ENCODE peak calls at places on chromosomes 7 and 10, in nine cellular contexts. D, G, N, J, Y, B, M, C and H are unnamed samples. For H3K4me1 and H3K9me3, the result is how much of the 10 kb centered on the place peaks cover.

GRCh38 chr7:122136639-122137253 is 7.3 kb downstream of the AASS start:
- DNase-seq in D (peak), G (no peak), N (no peak), J (no peak), Y (no peak), B (no peak), M (no peak), C (no peak), H (no peak)

GRCh38 chr7:24587853-24588252 is 14.6 kb downstream of the PALS2 start:
- DNase-seq in D (peak), G (no peak), N (peak), J (no peak), Y (peak), B (peak), M (peak), C (no peak), H (peak)

GRCh38 chr7:22350466-22351328 is 6.3 kb downstream of the RAPGEF5 start:
- DNase-seq in D (peak), G (no peak), N (no peak), J (no peak), Y (peak), B (no peak), M (no peak), C (no peak), H (no peak)

GRCh38 chr7:117780832-117781231 is 92.4 kb downstream of the CTTNBP2 start:
- DNase-seq in D (peak), G (no peak), N (no peak), J (no peak), Y (no peak), B (no peak), M (no peak), C (no peak), H (no peak)

GRCh38 chr10:121080324-121080807 is 229.2 kb downstream of the WDR11 start:
- DNase-seq in D (peak), G (peak), N (no peak), J (peak), Y (peak), B (no peak), M (peak), C (peak), H (peak)

GRCh38 chr7:92158660-92159575 is 20.0 kb downstream of the LRRD1 start:
- DNase-seq in D (peak), G (no peak), N (no peak), J (no peak), Y (no peak), B (no peak), M (no peak), C (no peak), H (no peak)

GRCh38 chr7:22920664-22921063 is 93.3 kb downstream of the HYCC1 start:
- DNase-seq in D (no peak), G (no peak), N (no peak), J (no peak), Y (no peak), B (no peak), M (no peak), C (no peak), H (peak)

GRCh38 chr10:74032900-74033655 is 35.2 kb downstream of the VCL start:
- DNase-seq in D (no peak), G (no peak), N (no peak), J (no peak), Y (no peak), B (no peak), M (no peak), C (no peak), H (no peak)

GRCh38 chr7:137992042-137992737 is 9.7 kb downstream of the CREB3L2 start:
- DNase-seq in D (peak), G (no peak), N (no peak), J (no peak), Y (no peak), B (no peak), M (no peak), C (no peak), H (peak)

GRCh38 chr10:538895-539294 is 150.6 kb downstream of the DIP2C start:
- DNase-seq in D (peak), G (no peak), N (no peak), J (no peak), Y (no peak), B (no peak), M (no peak), C (no peak), H (no peak)

GRCh38 chr7:4702961-4703512 is 20.9 kb downstream of the FOXK1 start:
- DNase-seq in D (peak), G (no peak), N (no peak), J (peak), Y (peak), B (peak), M (no peak), C (no peak), H (no peak)

GRCh38 chr7:4699897-4700296 is 17.8 kb downstream of the FOXK1 start:
- DNase-seq in D (no peak), G (no peak), N (no peak), J (no peak), Y (no peak), B (no peak), M (no peak), C (no peak), H (no peak)

GRCh38 chr7:4700577-4701235 is 18.6 kb downstream of the FOXK1 start:
- DNase-seq in D (peak), G (no peak), N (no peak), J (no peak), Y (no peak), B (peak), M (no peak), C (peak), H (no peak)

GRCh38 chr7:4706384-4707032 is 24.4 kb downstream of the FOXK1 start:
- DNase-seq in D (peak), G (no peak), N (no peak), J (no peak), Y (no peak), B (peak), M (no peak), C (no peak), H (no peak)

GRCh38 chr7:4703532-4703931 is 21.4 kb downstream of the FOXK1 start:
- DNase-seq in D (no peak), G (no peak), N (no peak), J (no peak), Y (no peak), B (no peak), M (no peak), C (no peak), H (no peak)
- H3K4me1 ChIP-seq in D (under half), G (under half), N (under half), J (half or more), Y (under half), B (under half), M (under half), C (under half), H (under half)

GRCh38 chr7:158424011-158424410 is 163.6 kb downstream of the PTPRN2 start:
- DNase-seq in D (no peak), G (no peak), N (no peak), J (no peak), Y (no peak), B (no peak), M (no peak), C (no peak), H (no peak)
- H3K9me3 ChIP-seq in D (under half), G (under half), N (under half), J (under half), Y (under half), B (under half), M (under half), C (under half), H (under half)

GRCh38 chr7:86664486-86664885 is 20.8 kb downstream of the GRM3 start:
- DNase-seq in D (no peak), G (no peak), N (no peak), J (no peak), Y (no peak), B (no peak), M (no peak), C (no peak), H (no peak)
- H3K4me1 ChIP-seq in D (under half), G (under half), N (under half), J (under half), Y (under half), B (under half), M (under half), C (under half), H (under half)

DNA sequence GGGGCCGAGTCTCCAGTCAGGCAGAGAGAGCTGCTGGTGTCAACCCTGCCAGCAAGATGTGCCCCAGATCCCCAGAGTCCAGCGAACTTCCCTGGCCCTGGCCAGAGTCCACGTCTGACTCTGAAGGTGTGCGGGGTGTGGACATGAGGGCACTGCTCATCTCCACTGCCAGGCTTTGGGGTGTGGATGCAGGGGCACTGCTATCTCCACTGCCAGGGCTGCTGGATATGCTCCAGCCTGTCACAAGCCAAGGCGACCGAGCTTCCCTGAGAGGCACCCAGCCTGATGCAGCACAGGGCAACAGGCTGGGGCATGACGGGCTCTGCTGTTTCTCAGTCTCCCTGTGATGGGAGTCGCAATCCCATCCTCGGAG is 596.8 kb downstream of the PTPRN2 start:
- DNase-seq in D (no peak), G (no peak), N (no peak), J (no peak), Y (no peak), B (no peak), M (no peak), C (no peak), H (no peak)
- H3K9me3 ChIP-seq in D (under half), G (under half), N (under half), J (under half), Y (under half), B (under half), M (under half), C (under half), H (under half)

GRCh38 chr7:151721236-151721635 is 155.7 kb downstream of the PRKAG2 start:
- DNase-seq in D (no peak), G (no peak), N (no peak), J (no peak), Y (no peak), B (no peak), M (no peak), C (no peak), H (no peak)
- H3K4me1 ChIP-seq in D (under half), G (under half), N (under half), J (half or more), Y (under half), B (under half), M (half or more), C (under half), H (under half)